ENCODE peak calls at places on chromosomes 3 and 15, in seven cellular contexts. H is heart right ventricle, W is cardiac muscle cell, L is heart left ventricle, J is NT2/D1, R is endodermal cell, M is tibial artery. P is an unnamed sample. For H3K4me1, the result is how much of the 10 kb centered on the place peaks cover.

GRCh38 chr15:59676565-59676964 is 12.6 kb downstream of the BNIP2 start:
- DNase-seq in H (no peak), W (no peak), L (no peak), J (no peak), R (no peak), M (no peak), P (no peak)

GRCh38 chr15:39774688-39775267 is 7.9 kb downstream of the FSIP1 start:
- DNase-seq in H (no peak), W (no peak), L (no peak), J (no peak), R (no peak), M (no peak), P (no peak)

GRCh38 chr15:66803182-66803729 is 101.2 kb downstream of the SMAD6 start:
- DNase-seq in H (peak), W (peak), L (peak), J (peak), R (peak), M (peak), P (peak)

GRCh38 chr3:98233468-98233867 is 30.6 kb upstream of the OR5H6 start:
- DNase-seq in H (no peak), W (no peak), L (no peak), J (no peak), R (no peak), M (no peak), P (no peak)

GRCh38 chr3:61422945-61423740 is 138.2 kb upstream of the PTPRG start:
- DNase-seq in H (no peak), W (no peak), L (no peak), J (no peak), R (no peak), M (no peak), P (no peak)

GRCh38 chr3:43559961-43560360 is 61.9 kb downstream of the ANO10 start:
- DNase-seq in H (no peak), W (no peak), L (no peak), J (no peak), R (no peak), M (no peak), P (peak)

GRCh38 chr3:194080913-194081800 is 54.8 kb upstream of the HES1 start:
- DNase-seq in H (no peak), W (no peak), L (no peak), J (no peak), R (no peak), M (no peak), P (no peak)

GRCh38 chr15:83282859-83283812 is 1.3 kb downstream of the BNC1 start:
- DNase-seq in H (peak), W (peak), L (no peak), J (no peak), R (peak), M (no peak), P (peak)

GRCh38 chr3:27511724-27512422 is 27.7 kb upstream of the SLC4A7 start:
- DNase-seq in H (no peak), W (no peak), L (no peak), J (no peak), R (no peak), M (no peak), P (no peak)

GRCh38 chr3:156151824-156152428 is 31.5 kb downstream of the KCNAB1 start:
- DNase-seq in H (peak), W (peak), L (peak), J (peak), R (peak), M (peak), P (peak)

GRCh38 chr3:12954891-12955650 is 113.7 kb upstream of the RPL32 start:
- DNase-seq in H (peak), W (peak), L (peak), J (no peak), R (no peak), M (peak), P (peak)

GRCh38 chr3:112499328-112499727 is at the start of gene BTLA:
- DNase-seq in H (no peak), W (no peak), L (no peak), J (no peak), R (no peak), M (no peak), P (no peak)

GRCh38 chr3:13709706-13710105 is 160.8 kb downstream of the FBLN2 start:
- DNase-seq in H (peak), W (no peak), L (no peak), J (no peak), R (no peak), M (peak), P (no peak)

GRCh38 chr3:159486580-159486979 is 502.1 kb upstream of the IL12A start:
- DNase-seq in H (no peak), W (peak), L (no peak), J (no peak), R (peak), M (no peak), P (no peak)

GRCh38 chr3:50655009-50655830 is 19.5 kb upstream of the DOCK3 start:
- DNase-seq in H (no peak), W (no peak), L (peak), J (no peak), R (no peak), M (peak), P (no peak)

GRCh38 chr3:46628980-46629379 is 16.7 kb downstream of the FAM240A start:
- DNase-seq in H (no peak), W (no peak), L (no peak), J (no peak), R (peak), M (no peak), P (peak)

GRCh38 chr15:46735115-46735514 is 982.2 kb upstream of the SEMA6D start:
- DNase-seq in H (no peak), W (no peak), L (no peak), J (no peak), R (no peak), M (no peak), P (no peak)

GRCh38 chr3:189975376-189975990 is 145.2 kb downstream of the P3H2 start:
- DNase-seq in H (no peak), W (peak), L (no peak), J (no peak), R (no peak), M (no peak), P (no peak)

GRCh38 chr3:167057586-167057985 is 322.5 kb downstream of the ZBBX start:
- DNase-seq in H (no peak), W (no peak), L (no peak), J (no peak), R (no peak), M (no peak), P (no peak)

GRCh38 chr3:146468234-146468931 is 978 bp downstream of the PLSCR2 start:
- DNase-seq in H (no peak), W (peak), L (no peak), J (no peak), R (no peak), M (peak), P (peak)

GRCh38 chr15:86327230-86327865 is 247.7 kb downstream of the AGBL1 start:
- DNase-seq in H (no peak), W (no peak), L (no peak), J (no peak), R (no peak), M (no peak), P (no peak)

GRCh38 chr3:161343986-161344385 is 27.3 kb downstream of the SPTSSB start:
- DNase-seq in H (no peak), W (no peak), L (no peak), J (no peak), R (no peak), M (no peak), P (no peak)

GRCh38 chr15:76829939-76830338 is 75.2 kb downstream of the SCAPER start:
- DNase-seq in H (no peak), W (no peak), L (no peak), J (no peak), R (no peak), M (no peak), P (no peak)

GRCh38 chr15:95407534-95407933 is 923.0 kb upstream of the NR2F2 start:
- DNase-seq in H (no peak), W (no peak), L (no peak), J (no peak), R (no peak), M (no peak), P (no peak)

GRCh38 chr3:13301295-13301987 is 118.7 kb downstream of the NUP210 start:
- DNase-seq in H (no peak), W (peak), L (no peak), J (peak), R (peak), M (no peak), P (peak)

GRCh38 chr3:191047930-191048329 is 151.1 kb upstream of the OSTN start:
- DNase-seq in H (no peak), W (no peak), L (no peak), J (no peak), R (no peak), M (no peak), P (peak)

GRCh38 chr3:149970716-149971402 is at the start of gene PFN2:
- DNase-seq in H (peak), W (peak), L (peak), J (no peak), R (peak), M (peak), P (peak)

GRCh38 chr3:133271491-133271890 is 128.4 kb upstream of the BFSP2 start:
- DNase-seq in H (no peak), W (peak), L (no peak), J (no peak), R (no peak), M (no peak), P (no peak)

GRCh38 chr3:140258222-140258724 is 323.3 kb downstream of the CLSTN2 start:
- DNase-seq in H (no peak), W (peak), L (no peak), J (no peak), R (no peak), M (no peak), P (no peak)

GRCh38 chr3:122886951-122887350 is 92.1 kb downstream of the SLC49A4 start:
- DNase-seq in H (no peak), W (no peak), L (no peak), J (no peak), R (no peak), M (no peak), P (no peak)

GRCh38 chr15:52349062-52349700 is 53.6 kb upstream of the MYO5C start:
- DNase-seq in H (no peak), W (no peak), L (peak), J (no peak), R (no peak), M (no peak), P (no peak)

GRCh38 chr3:195060531-195061385 is 210.2 kb downstream of the XXYLT1 start:
- DNase-seq in H (no peak), W (no peak), L (no peak), J (no peak), R (no peak), M (no peak), P (no peak)

GRCh38 chr3:118108769-118109168 is 925.9 kb downstream of the IGSF11 start:
- DNase-seq in H (no peak), W (no peak), L (no peak), J (no peak), R (no peak), M (no peak), P (no peak)

GRCh38 chr3:12750223-12750622 is 8.8 kb downstream of the TMEM40 start:
- DNase-seq in H (peak), W (peak), L (peak), J (no peak), R (no peak), M (peak), P (peak)

GRCh38 chr15:65476942-65477341 is 40.5 kb downstream of the DPP8 start:
- DNase-seq in H (no peak), W (peak), L (no peak), J (no peak), R (no peak), M (no peak), P (peak)

GRCh38 chr3:37891227-37891626 is 29.5 kb downstream of the CTDSPL start:
- DNase-seq in H (no peak), W (no peak), L (no peak), J (no peak), R (no peak), M (no peak), P (no peak)

GRCh38 chr3:139339219-139339906 is 4.5 kb upstream of the MRPS22 start:
- DNase-seq in H (no peak), W (peak), L (no peak), J (no peak), R (no peak), M (no peak), P (no peak)

GRCh38 chr15:48370460-48370859 is 39.2 kb downstream of the DUT start:
- DNase-seq in H (no peak), W (peak), L (no peak), J (no peak), R (no peak), M (no peak), P (peak)

GRCh38 chr3:113094514-113094913 is 103.7 kb downstream of the GTPBP8 start:
- DNase-seq in H (no peak), W (no peak), L (no peak), J (no peak), R (no peak), M (no peak), P (no peak)

GRCh38 chr15:70523192-70523591 is 240.2 kb downstream of the UACA start:
- DNase-seq in H (no peak), W (no peak), L (no peak), J (no peak), R (peak), M (no peak), P (no peak)
- H3K4me1 ChIP-seq in H (under half), W (under half), L (under half), J (under half), R (under half), M (under half), P (under half)

DNA sequence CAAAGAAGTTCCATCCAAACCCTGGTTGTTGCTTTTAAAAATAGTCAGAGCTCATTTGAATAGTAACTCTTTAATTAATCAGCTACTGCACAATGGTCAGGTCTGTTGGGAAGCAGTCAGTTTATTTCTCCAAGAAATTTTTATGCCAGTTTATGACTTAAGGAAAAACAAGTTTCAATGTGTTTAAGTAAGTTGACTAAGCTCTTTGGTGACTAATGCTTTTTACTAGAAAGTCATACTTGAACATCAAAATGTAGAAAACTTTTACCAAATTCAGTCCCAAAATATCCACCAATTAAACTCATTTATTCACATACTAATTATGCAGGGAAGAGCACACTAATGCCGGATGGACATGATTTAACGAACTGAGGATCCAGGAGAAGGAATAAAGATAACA is 22.1 kb downstream of the PRICKLE2 start:
- DNase-seq in H (no peak), W (no peak), L (no peak), J (no peak), R (no peak), M (no peak), P (no peak)
- H3K4me1 ChIP-seq in H (under half), W (under half), L (under half), J (under half), R (under half), M (under half), P (under half)

GRCh38 chr3:40229411-40229810 is 80.1 kb upstream of the EIF1B start:
- DNase-seq in H (no peak), W (no peak), L (no peak), J (no peak), R (no peak), M (no peak), P (no peak)

GRCh38 chr3:40226636-40227035 is 82.9 kb upstream of the EIF1B start:
- DNase-seq in H (no peak), W (no peak), L (no peak), J (no peak), R (no peak), M (no peak), P (no peak)

GRCh38 chr3:40225116-40225515 is 84.4 kb upstream of the EIF1B start:
- DNase-seq in H (no peak), W (no peak), L (no peak), J (no peak), R (no peak), M (no peak), P (no peak)

GRCh38 chr3:40223856-40224255 is 85.7 kb upstream of the EIF1B start:
- DNase-seq in H (no peak), W (no peak), L (no peak), J (no peak), R (no peak), M (no peak), P (no peak)
- H3K4me1 ChIP-seq in H (under half), W (under half), L (under half), J (under half), R (under half), M (under half), P (under half)

GRCh38 chr3:71304684-71305083 is 278.8 kb downstream of the FOXP1 start:
- DNase-seq in H (peak), W (peak), L (no peak), J (no peak), R (no peak), M (no peak), P (peak)

GRCh38 chr3:71304261-71304646 is 279.3 kb downstream of the FOXP1 start:
- DNase-seq in H (no peak), W (no peak), L (no peak), J (no peak), R (no peak), M (no peak), P (no peak)

GRCh38 chr3:71305246-71306206 is 278.0 kb downstream of the FOXP1 start:
- DNase-seq in H (peak), W (peak), L (peak), J (peak), R (peak), M (no peak), P (peak)

GRCh38 chr3:71302604-71303003 is 280.9 kb downstream of the FOXP1 start:
- DNase-seq in H (no peak), W (no peak), L (no peak), J (no peak), R (no peak), M (no peak), P (no peak)

DNA sequence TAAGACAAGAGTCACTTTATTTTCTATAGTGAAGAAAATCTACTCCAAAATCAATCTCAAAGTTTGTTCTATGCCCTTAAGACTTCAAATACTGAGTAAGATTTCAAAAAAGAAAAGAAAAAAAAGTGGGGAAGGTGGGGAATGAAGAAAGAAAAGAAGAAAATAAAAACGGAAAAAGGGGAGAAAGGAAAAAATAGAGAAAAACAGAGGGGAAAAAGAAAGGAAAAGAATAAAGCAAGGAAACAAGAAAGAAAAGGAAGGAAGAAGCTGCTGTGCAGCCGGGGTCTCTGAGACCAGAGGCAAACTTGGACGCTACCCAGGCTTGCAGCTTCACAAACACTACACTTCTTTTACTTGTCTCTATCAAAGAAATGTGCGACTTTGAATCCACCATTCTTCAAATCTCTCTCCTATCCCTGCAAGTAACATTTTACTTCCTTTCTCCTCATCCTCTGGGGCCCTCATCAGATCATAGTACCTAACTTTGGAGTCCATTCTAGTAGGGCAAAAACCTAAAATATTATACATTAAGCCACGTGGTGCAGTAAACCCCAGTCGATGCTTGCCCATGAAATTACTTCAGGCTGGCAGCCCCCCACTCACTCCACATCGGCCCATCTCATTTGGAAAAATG is 279.8 kb downstream of the FOXP1 start:
- DNase-seq in H (no peak), W (no peak), L (no peak), J (no peak), R (no peak), M (no peak), P (no peak)
- H3K4me1 ChIP-seq in H (under half), W (half or more), L (under half), J (under half), R (under half), M (under half), P (under half)